ENCODE peak calls at places on chromosomes 6 and 20, in four cellular contexts. D is gastrocnemius medialis, V is GM23248, Q is BE2C. K is an unnamed sample.
A peak's percentile ranks its signal among the peaks of the same experiment; 100 is the strongest.

GRCh38 chr6:90890681-90891337 is 303.9 kb upstream of the MAP3K7 start:
- DNase-seq in D (no peak), V (no peak), Q (no peak), K (no peak)

GRCh38 chr6:170124150-170124549 is 166.7 kb downstream of the DLL1 start:
- DNase-seq in D (no peak), V (no peak), Q (peak; percentile 68), K (no peak)

GRCh38 chr6:143325379-143326140 is 124.9 kb downstream of the ADAT2 start:
- DNase-seq in D (no peak), V (peak; percentile 66), Q (no peak), K (no peak)

GRCh38 chr6:48883116-48883515 is 579.9 kb downstream of the MMUT start:
- DNase-seq in D (no peak), V (no peak), Q (no peak), K (no peak)

GRCh38 chr6:91608428-91608827 is 1021.6 kb upstream of the MAP3K7 start:
- DNase-seq in D (no peak), V (no peak), Q (no peak), K (no peak)

GRCh38 chr6:90765895-90766294 is 179.0 kb upstream of the MAP3K7 start:
- DNase-seq in D (no peak), V (no peak), Q (no peak), K (no peak)

GRCh38 chr6:17101422-17102257 is at the start of gene STMND1:
- DNase-seq in D (no peak), V (peak; percentile 66), Q (peak; percentile 22), K (no peak)

GRCh38 chr6:166515072-166515810 is 71.2 kb downstream of the RAMACL start:
- DNase-seq in D (no peak), V (peak; percentile 97), Q (peak; percentile 75), K (no peak)

GRCh38 chr6:28809947-28810654 is 113.7 kb downstream of the TRIM27 start:
- DNase-seq in D (no peak), V (peak; percentile 29), Q (peak; percentile 57), K (no peak)

GRCh38 chr6:18883851-18884250 is 496.7 kb downstream of the RNF144B start:
- DNase-seq in D (no peak), V (no peak), Q (no peak), K (no peak)

GRCh38 chr20:9422335-9422734 is 92.1 kb upstream of the LAMP5 start:
- DNase-seq in D (no peak), V (no peak), Q (no peak), K (no peak)

GRCh38 chr20:39822667-39823066 is 860.5 kb downstream of the DHX35 start:
- DNase-seq in D (no peak), V (peak; percentile 80), Q (no peak), K (no peak)

GRCh38 chr6:163761491-163761890 is 347.0 kb downstream of the QKI start:
- DNase-seq in D (no peak), V (peak; percentile 18), Q (no peak), K (no peak)

GRCh38 chr20:32018269-32019155 is 8.3 kb downstream of the CCM2L start:
- DNase-seq in D (peak; percentile 16), V (peak; percentile 14), Q (peak; percentile 85), K (no peak)

GRCh38 chr20:18416478-18416877 is 50.4 kb downstream of the DZANK1 start:
- DNase-seq in D (no peak), V (no peak), Q (no peak), K (no peak)

GRCh38 chr6:35091353-35092083 is 49.6 kb downstream of the TCP11 start:
- DNase-seq in D (no peak), V (peak; percentile 75), Q (no peak), K (no peak)

GRCh38 chr6:139925894-139926641 is 551.6 kb upstream of the CITED2 start:
- DNase-seq in D (no peak), V (no peak), Q (peak; percentile 70), K (no peak)

GRCh38 chr6:7673063-7673536 is 52.8 kb upstream of the BMP6 start:
- DNase-seq in D (peak; percentile 62), V (peak; percentile 88), Q (no peak), K (no peak)

GRCh38 chr6:39075010-39075738 is 26.6 kb downstream of the GLP1R start:
- DNase-seq in D (no peak), V (no peak), Q (no peak), K (no peak)

GRCh38 chr6:40399888-40400468 is 187.2 kb downstream of the LRFN2 start:
- DNase-seq in D (no peak), V (no peak), Q (no peak), K (no peak)

GRCh38 chr20:10242166-10242565 is 23.5 kb downstream of the SNAP25 start:
- DNase-seq in D (no peak), V (no peak), Q (no peak), K (no peak)

GRCh38 chr20:57198359-57199072 is 67.9 kb downstream of the BMP7 start:
- DNase-seq in D (no peak), V (no peak), Q (peak; percentile 50), K (no peak)

DNA sequence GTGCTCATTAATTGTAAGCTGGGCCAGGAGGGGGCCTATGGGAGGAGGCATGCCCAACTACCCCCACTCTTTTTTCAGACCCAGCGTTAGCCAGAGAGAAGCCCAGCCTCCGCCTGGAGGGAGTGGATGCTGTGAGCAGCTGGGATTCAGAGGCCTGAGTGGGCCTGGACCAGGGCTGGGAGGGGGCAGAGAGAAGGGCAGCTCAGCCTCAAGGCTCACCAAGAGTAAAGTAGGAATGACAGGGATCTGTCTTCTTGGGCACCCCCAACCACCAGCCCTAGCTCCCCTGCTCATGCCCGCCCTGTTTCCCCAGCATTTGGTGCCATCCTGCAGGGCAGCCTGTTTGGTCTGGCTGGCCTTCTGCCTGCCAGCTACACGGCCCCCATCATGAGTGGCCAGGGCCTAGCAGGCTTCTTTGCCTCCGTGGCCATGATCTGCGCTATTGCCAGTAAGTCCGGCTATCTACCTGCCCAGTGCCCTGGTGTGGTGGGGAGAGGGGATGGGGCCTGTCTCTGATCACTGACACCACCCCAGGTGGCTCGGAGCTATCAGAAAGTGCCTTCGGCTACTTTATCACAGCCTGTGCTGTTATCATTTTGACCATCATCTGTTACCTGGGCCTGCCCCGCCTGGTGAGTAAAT is 6.8 kb downstream of the SLC29A1 start:
- DNase-seq in D (no peak), V (no peak), Q (no peak), K (no peak)
- H3K36me3 ChIP-seq in D (peaks cover 8% of the 10 kb centered on the region), V (no peaks in the 10 kb centered on the region), Q (peaks cover 61% of the 10 kb centered on the region), K (peaks cover 34% of the 10 kb centered on the region)

GRCh38 chr6:111983197-111983596 is 70.7 kb upstream of the CCN6 start:
- DNase-seq in D (no peak), V (no peak), Q (no peak), K (peak; percentile 57)

GRCh38 chr6:111980979-111981378 is 72.9 kb upstream of the CCN6 start:
- DNase-seq in D (peak; percentile 32), V (peak; percentile 47), Q (no peak), K (peak; percentile 91)

GRCh38 chr6:111982681-111983080 is 71.2 kb upstream of the CCN6 start:
- DNase-seq in D (no peak), V (no peak), Q (no peak), K (no peak)

GRCh38 chr6:111980168-111980567 is 73.7 kb upstream of the CCN6 start:
- DNase-seq in D (no peak), V (no peak), Q (no peak), K (peak; percentile 90)

DNA sequence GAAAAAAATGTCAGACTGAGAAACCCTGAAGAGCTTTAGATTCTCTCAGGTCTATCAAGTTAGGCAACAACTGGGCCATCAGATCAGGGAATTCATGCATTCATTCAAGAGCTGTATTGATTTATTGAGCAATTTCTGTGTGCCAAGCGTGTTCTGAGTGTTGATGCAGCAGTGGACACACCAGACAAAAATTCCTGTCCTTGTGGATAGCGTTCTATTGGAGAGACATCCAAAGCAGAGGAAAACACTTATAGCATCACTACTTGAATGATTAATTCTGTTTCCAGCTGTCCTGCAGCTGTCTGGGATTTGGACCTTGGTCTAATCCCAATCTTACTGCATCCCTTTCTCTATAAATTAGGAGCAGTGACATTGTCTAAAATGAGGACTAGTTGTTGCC is 72.5 kb upstream of the CCN6 start:
- DNase-seq in D (no peak), V (peak; percentile 43), Q (no peak), K (no peak)
- H3K36me3 ChIP-seq in D (no peaks in the 10 kb centered on the region), V (no peaks in the 10 kb centered on the region), Q (no peaks in the 10 kb centered on the region), K (no peaks in the 10 kb centered on the region)

DNA sequence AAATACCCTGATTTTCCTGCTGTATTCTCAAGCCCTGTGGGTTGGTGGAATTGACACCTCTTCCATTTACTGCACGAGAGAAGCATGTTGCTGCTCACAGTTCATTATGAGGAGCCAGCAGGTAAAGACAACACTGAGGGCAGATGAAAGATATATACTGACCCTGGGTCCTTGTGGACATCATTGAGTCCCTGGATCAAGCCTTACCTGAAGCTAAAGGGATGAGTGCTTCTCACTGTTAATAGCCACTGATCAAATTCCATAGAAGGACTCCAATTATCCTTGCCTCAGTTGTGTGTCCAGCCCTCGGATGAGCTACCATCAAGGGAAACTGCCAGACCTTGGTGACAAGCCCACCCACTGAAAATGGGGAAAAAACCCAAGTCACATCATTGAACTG is 7.7 kb upstream of the SIGLEC1 start:
- DNase-seq in D (no peak), V (no peak), Q (no peak), K (no peak)
- H3K36me3 ChIP-seq in D (no peaks in the 10 kb centered on the region), V (no peaks in the 10 kb centered on the region), Q (no peaks in the 10 kb centered on the region), K (no peaks in the 10 kb centered on the region)

DNA sequence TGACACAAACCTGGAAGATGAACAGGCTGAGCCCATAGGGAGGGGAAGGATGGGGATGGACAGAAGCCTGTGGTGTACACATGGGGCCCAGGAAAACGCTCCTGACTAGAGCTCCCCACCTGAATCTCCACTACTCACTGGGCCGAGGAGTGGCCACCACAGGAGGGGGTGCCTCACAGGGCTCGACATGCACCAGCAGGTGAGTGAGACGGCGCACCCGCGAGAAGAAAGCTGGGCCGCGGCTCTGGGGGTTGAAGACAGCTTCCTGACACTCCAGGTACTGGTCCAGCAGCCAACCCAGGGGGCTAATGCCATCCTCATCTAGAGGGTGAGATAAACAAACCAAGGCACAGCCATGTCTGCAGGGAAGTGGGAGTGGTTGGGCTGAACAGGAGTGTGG is 10.3 kb downstream of the CUL7 start:
- DNase-seq in D (no peak), V (no peak), Q (no peak), K (no peak)
- H3K36me3 ChIP-seq in D (peaks cover 50% of the 10 kb centered on the region), V (peaks cover 18% of the 10 kb centered on the region), Q (peaks cover 8% of the 10 kb centered on the region), K (peaks cover 90% of the 10 kb centered on the region)

GRCh38 chr20:44948107-44948506 is 12.1 kb downstream of the TOMM34 start:
- DNase-seq in D (no peak), V (no peak), Q (no peak), K (no peak)

GRCh38 chr20:44945261-44945660 is 14.9 kb downstream of the TOMM34 start:
- DNase-seq in D (no peak), V (no peak), Q (no peak), K (no peak)

GRCh38 chr20:44948513-44948912 is 11.7 kb downstream of the TOMM34 start:
- DNase-seq in D (no peak), V (no peak), Q (no peak), K (no peak)

GRCh38 chr20:44943828-44944227 is 16.4 kb downstream of the TOMM34 start:
- DNase-seq in D (no peak), V (no peak), Q (no peak), K (no peak)

DNA sequence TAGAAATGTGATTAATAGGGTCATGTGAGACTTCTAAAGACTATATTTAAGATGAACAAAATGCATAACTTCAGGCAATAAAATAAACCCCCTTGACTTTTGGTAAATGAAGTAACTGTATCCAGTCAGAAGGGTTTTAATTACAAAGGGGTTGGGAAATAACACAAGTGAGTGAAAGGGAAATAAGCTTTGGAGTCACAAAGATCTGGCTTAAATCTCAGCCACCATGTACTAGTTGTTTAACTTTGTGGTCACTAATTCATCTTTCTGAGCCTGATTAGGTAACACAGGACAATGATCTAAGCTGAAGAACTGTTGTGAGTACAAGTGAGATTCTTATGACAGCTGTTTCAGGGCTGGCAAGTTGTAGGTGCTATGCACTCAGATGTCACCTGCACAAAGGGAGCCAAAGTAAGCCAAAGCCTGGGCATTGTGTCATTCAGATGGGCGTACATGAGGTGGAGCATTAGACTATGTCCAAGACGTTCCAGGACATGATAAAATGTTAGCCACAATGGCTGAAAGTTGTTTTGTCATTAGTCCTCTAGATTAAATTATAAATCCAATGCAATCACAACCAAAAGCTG is 13.8 kb downstream of the TOMM34 start:
- DNase-seq in D (peak; percentile 57), V (no peak), Q (no peak), K (no peak)
- H3K36me3 ChIP-seq in D (peaks cover 75% of the 10 kb centered on the region), V (peaks cover 63% of the 10 kb centered on the region), Q (peaks cover 93% of the 10 kb centered on the region), K (peaks cover 63% of the 10 kb centered on the region)

K was measured in esophagus muscularis mucosa.